ENCODE peak calls at places on chromosomes 1 and 21, in nine cellular contexts. One of them, this sample, is unnamed. For H3K36me3, the result is how much of the 10 kb centered on the place peaks cover.

GRCh38 chr1:21289700-21290545 is at the start of gene ECE1:
- DNase-seq in heart right ventricle: peak
- DNase-seq in breast epithelium: no peak
- DNase-seq in mucosa of descending colon: peak
- DNase-seq in CD8-positive, alpha-beta memory T cell: peak
- DNase-seq in mesendoderm: peak
- DNase-seq in brain microvascular endothelial cell: no peak
- DNase-seq in small intestine: peak
- DNase-seq in kidney: peak
- DNase-seq in this sample: no peak

GRCh38 chr1:116503535-116504307 is 67.1 kb downstream of the CD58 start:
- DNase-seq in heart right ventricle: peak
- DNase-seq in breast epithelium: no peak
- DNase-seq in mucosa of descending colon: no peak
- DNase-seq in CD8-positive, alpha-beta memory T cell: no peak
- DNase-seq in mesendoderm: no peak
- DNase-seq in brain microvascular endothelial cell: no peak
- DNase-seq in small intestine: peak
- DNase-seq in kidney: peak
- DNase-seq in this sample: no peak

GRCh38 chr1:89615676-89616598 is 17.0 kb upstream of the LRRC8C start:
- DNase-seq in heart right ventricle: no peak
- DNase-seq in breast epithelium: no peak
- DNase-seq in mucosa of descending colon: no peak
- DNase-seq in CD8-positive, alpha-beta memory T cell: no peak
- DNase-seq in mesendoderm: peak
- DNase-seq in brain microvascular endothelial cell: no peak
- DNase-seq in small intestine: peak
- DNase-seq in kidney: no peak
- DNase-seq in this sample: no peak

GRCh38 chr21:38869946-38870345 is 64.2 kb downstream of the ETS2 start:
- DNase-seq in heart right ventricle: no peak
- DNase-seq in breast epithelium: no peak
- DNase-seq in mucosa of descending colon: no peak
- DNase-seq in CD8-positive, alpha-beta memory T cell: no peak
- DNase-seq in mesendoderm: peak
- DNase-seq in brain microvascular endothelial cell: peak
- DNase-seq in small intestine: peak
- DNase-seq in kidney: no peak
- DNase-seq in this sample: no peak

GRCh38 chr1:158026641-158027040 is 33.2 kb downstream of the KIRREL1 start:
- DNase-seq in heart right ventricle: no peak
- DNase-seq in breast epithelium: no peak
- DNase-seq in mucosa of descending colon: no peak
- DNase-seq in CD8-positive, alpha-beta memory T cell: no peak
- DNase-seq in mesendoderm: no peak
- DNase-seq in brain microvascular endothelial cell: no peak
- DNase-seq in small intestine: no peak
- DNase-seq in kidney: no peak
- DNase-seq in this sample: no peak

GRCh38 chr1:208238710-208239517 is 5.3 kb downstream of the PLXNA2 start:
- DNase-seq in heart right ventricle: no peak
- DNase-seq in breast epithelium: no peak
- DNase-seq in mucosa of descending colon: no peak
- DNase-seq in CD8-positive, alpha-beta memory T cell: peak
- DNase-seq in mesendoderm: peak
- DNase-seq in brain microvascular endothelial cell: peak
- DNase-seq in small intestine: no peak
- DNase-seq in kidney: no peak
- DNase-seq in this sample: no peak

GRCh38 chr1:204127597-204128242 is 24.1 kb downstream of the ETNK2 start:
- DNase-seq in heart right ventricle: peak
- DNase-seq in breast epithelium: peak
- DNase-seq in mucosa of descending colon: peak
- DNase-seq in CD8-positive, alpha-beta memory T cell: no peak
- DNase-seq in mesendoderm: peak
- DNase-seq in brain microvascular endothelial cell: peak
- DNase-seq in small intestine: peak
- DNase-seq in kidney: peak
- DNase-seq in this sample: peak

GRCh38 chr1:93574511-93574910 is 107.1 kb downstream of the BCAR3 start:
- DNase-seq in heart right ventricle: no peak
- DNase-seq in breast epithelium: peak
- DNase-seq in mucosa of descending colon: no peak
- DNase-seq in CD8-positive, alpha-beta memory T cell: no peak
- DNase-seq in mesendoderm: no peak
- DNase-seq in brain microvascular endothelial cell: no peak
- DNase-seq in small intestine: no peak
- DNase-seq in kidney: no peak
- DNase-seq in this sample: no peak

GRCh38 chr1:215082532-215083407 is at the start of gene KCNK2:
- DNase-seq in heart right ventricle: no peak
- DNase-seq in breast epithelium: no peak
- DNase-seq in mucosa of descending colon: no peak
- DNase-seq in CD8-positive, alpha-beta memory T cell: no peak
- DNase-seq in mesendoderm: peak
- DNase-seq in brain microvascular endothelial cell: no peak
- DNase-seq in small intestine: no peak
- DNase-seq in kidney: peak
- DNase-seq in this sample: no peak

GRCh38 chr1:15703562-15703961 is 19.4 kb downstream of the PLEKHM2 start:
- DNase-seq in heart right ventricle: peak
- DNase-seq in breast epithelium: peak
- DNase-seq in mucosa of descending colon: peak
- DNase-seq in CD8-positive, alpha-beta memory T cell: no peak
- DNase-seq in mesendoderm: no peak
- DNase-seq in brain microvascular endothelial cell: peak
- DNase-seq in small intestine: peak
- DNase-seq in kidney: peak
- DNase-seq in this sample: peak

GRCh38 chr1:28594661-28595411 is 2.8 kb downstream of the RAB42 start:
- DNase-seq in heart right ventricle: no peak
- DNase-seq in breast epithelium: peak
- DNase-seq in mucosa of descending colon: no peak
- DNase-seq in CD8-positive, alpha-beta memory T cell: no peak
- DNase-seq in mesendoderm: peak
- DNase-seq in brain microvascular endothelial cell: no peak
- DNase-seq in small intestine: no peak
- DNase-seq in kidney: no peak
- DNase-seq in this sample: no peak

GRCh38 chr1:19339199-19339861 is 27.2 kb downstream of the SLC66A1 start:
- DNase-seq in heart right ventricle: no peak
- DNase-seq in breast epithelium: no peak
- DNase-seq in mucosa of descending colon: no peak
- DNase-seq in CD8-positive, alpha-beta memory T cell: no peak
- DNase-seq in mesendoderm: peak
- DNase-seq in brain microvascular endothelial cell: no peak
- DNase-seq in small intestine: no peak
- DNase-seq in kidney: no peak
- DNase-seq in this sample: no peak

GRCh38 chr1:89865498-89866385 is 44.9 kb downstream of the LRRC8D start:
- DNase-seq in heart right ventricle: no peak
- DNase-seq in breast epithelium: no peak
- DNase-seq in mucosa of descending colon: no peak
- DNase-seq in CD8-positive, alpha-beta memory T cell: no peak
- DNase-seq in mesendoderm: peak
- DNase-seq in brain microvascular endothelial cell: peak
- DNase-seq in small intestine: peak
- DNase-seq in kidney: no peak
- DNase-seq in this sample: peak

GRCh38 chr1:231241751-231242150 is 739 bp downstream of the GNPAT start:
- DNase-seq in heart right ventricle: no peak
- DNase-seq in breast epithelium: no peak
- DNase-seq in mucosa of descending colon: peak
- DNase-seq in CD8-positive, alpha-beta memory T cell: peak
- DNase-seq in mesendoderm: no peak
- DNase-seq in brain microvascular endothelial cell: no peak
- DNase-seq in small intestine: peak
- DNase-seq in kidney: no peak
- DNase-seq in this sample: no peak

GRCh38 chr1:118954286-118954890 is 33.8 kb downstream of the TBX15 start:
- DNase-seq in heart right ventricle: no peak
- DNase-seq in breast epithelium: no peak
- DNase-seq in mucosa of descending colon: no peak
- DNase-seq in CD8-positive, alpha-beta memory T cell: no peak
- DNase-seq in mesendoderm: peak
- DNase-seq in brain microvascular endothelial cell: peak
- DNase-seq in small intestine: no peak
- DNase-seq in kidney: no peak
- DNase-seq in this sample: no peak

GRCh38 chr1:106876384-106876783 is 180.1 kb upstream of the PRMT6 start:
- DNase-seq in heart right ventricle: no peak
- DNase-seq in breast epithelium: no peak
- DNase-seq in mucosa of descending colon: no peak
- DNase-seq in CD8-positive, alpha-beta memory T cell: no peak
- DNase-seq in mesendoderm: no peak
- DNase-seq in brain microvascular endothelial cell: no peak
- DNase-seq in small intestine: no peak
- DNase-seq in kidney: no peak
- DNase-seq in this sample: no peak

GRCh38 chr1:153550827-153551512 is 1.9 kb upstream of the S100A3 start:
- DNase-seq in heart right ventricle: no peak
- DNase-seq in breast epithelium: no peak
- DNase-seq in mucosa of descending colon: peak
- DNase-seq in CD8-positive, alpha-beta memory T cell: no peak
- DNase-seq in mesendoderm: no peak
- DNase-seq in brain microvascular endothelial cell: no peak
- DNase-seq in small intestine: no peak
- DNase-seq in kidney: peak
- DNase-seq in this sample: no peak

GRCh38 chr1:21340230-21340564 is 49.9 kb upstream of the ECE1 start:
- DNase-seq in heart right ventricle: peak
- DNase-seq in breast epithelium: no peak
- DNase-seq in mucosa of descending colon: peak
- DNase-seq in CD8-positive, alpha-beta memory T cell: no peak
- DNase-seq in mesendoderm: no peak
- DNase-seq in brain microvascular endothelial cell: no peak
- DNase-seq in small intestine: peak
- DNase-seq in kidney: no peak
- DNase-seq in this sample: no peak

GRCh38 chr1:15740833-15741182 is 1.5 kb upstream of the TMEM82 start:
- DNase-seq in heart right ventricle: no peak
- DNase-seq in breast epithelium: no peak
- DNase-seq in mucosa of descending colon: no peak
- DNase-seq in CD8-positive, alpha-beta memory T cell: no peak
- DNase-seq in mesendoderm: no peak
- DNase-seq in brain microvascular endothelial cell: no peak
- DNase-seq in small intestine: no peak
- DNase-seq in kidney: no peak
- DNase-seq in this sample: no peak

GRCh38 chr1:61054636-61055035 is 27.7 kb upstream of the NFIA start:
- DNase-seq in heart right ventricle: no peak
- DNase-seq in breast epithelium: no peak
- DNase-seq in mucosa of descending colon: peak
- DNase-seq in CD8-positive, alpha-beta memory T cell: no peak
- DNase-seq in mesendoderm: peak
- DNase-seq in brain microvascular endothelial cell: no peak
- DNase-seq in small intestine: peak
- DNase-seq in kidney: no peak
- DNase-seq in this sample: no peak

DNA sequence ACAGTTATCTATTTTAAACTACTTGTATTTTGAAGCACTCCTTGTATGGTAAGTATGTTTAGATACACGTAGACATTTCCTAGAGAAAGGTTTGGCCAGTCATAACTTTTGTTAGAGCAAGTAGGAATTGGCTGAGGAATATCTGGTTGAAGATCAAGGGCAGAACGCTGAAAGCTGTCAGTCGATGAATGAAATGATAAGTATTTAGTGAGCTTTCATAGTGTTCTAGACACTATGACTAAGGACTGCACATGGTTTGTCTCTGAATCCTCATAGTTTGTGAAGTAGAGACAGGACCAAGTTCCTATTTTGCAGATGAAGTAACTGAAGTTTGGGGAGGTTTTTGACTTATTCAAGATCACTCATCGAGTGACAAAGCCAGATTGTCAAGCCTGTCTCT is 4.7 kb downstream of the ELOA start:
- DNase-seq in heart right ventricle: no peak
- DNase-seq in breast epithelium: no peak
- DNase-seq in mucosa of descending colon: no peak
- DNase-seq in CD8-positive, alpha-beta memory T cell: no peak
- DNase-seq in mesendoderm: no peak
- DNase-seq in brain microvascular endothelial cell: no peak
- DNase-seq in small intestine: no peak
- DNase-seq in kidney: no peak
- DNase-seq in this sample: no peak
- H3K36me3 ChIP-seq in heart right ventricle: under half
- H3K36me3 ChIP-seq in breast epithelium: under half
- H3K36me3 ChIP-seq in mucosa of descending colon: under half
- H3K36me3 ChIP-seq in CD8-positive, alpha-beta memory T cell: under half
- H3K36me3 ChIP-seq in mesendoderm: under half
- H3K36me3 ChIP-seq in brain microvascular endothelial cell: under half
- H3K36me3 ChIP-seq in small intestine: under half
- H3K36me3 ChIP-seq in kidney: under half
- H3K36me3 ChIP-seq in this sample: under half

GRCh38 chr21:25881524-25882376 is 147.0 kb downstream of the GABPA start:
- DNase-seq in heart right ventricle: peak
- DNase-seq in breast epithelium: no peak
- DNase-seq in mucosa of descending colon: peak
- DNase-seq in CD8-positive, alpha-beta memory T cell: peak
- DNase-seq in mesendoderm: peak
- DNase-seq in brain microvascular endothelial cell: peak
- DNase-seq in small intestine: peak
- DNase-seq in kidney: peak
- DNase-seq in this sample: no peak

GRCh38 chr21:25879203-25879602 is 144.4 kb downstream of the GABPA start:
- DNase-seq in heart right ventricle: no peak
- DNase-seq in breast epithelium: no peak
- DNase-seq in mucosa of descending colon: no peak
- DNase-seq in CD8-positive, alpha-beta memory T cell: no peak
- DNase-seq in mesendoderm: no peak
- DNase-seq in brain microvascular endothelial cell: no peak
- DNase-seq in small intestine: no peak
- DNase-seq in kidney: no peak
- DNase-seq in this sample: no peak

GRCh38 chr21:25878334-25878733 is 143.6 kb downstream of the GABPA start:
- DNase-seq in heart right ventricle: no peak
- DNase-seq in breast epithelium: no peak
- DNase-seq in mucosa of descending colon: no peak
- DNase-seq in CD8-positive, alpha-beta memory T cell: no peak
- DNase-seq in mesendoderm: peak
- DNase-seq in brain microvascular endothelial cell: peak
- DNase-seq in small intestine: no peak
- DNase-seq in kidney: no peak
- DNase-seq in this sample: no peak
- H3K36me3 ChIP-seq in heart right ventricle: under half
- H3K36me3 ChIP-seq in breast epithelium: under half
- H3K36me3 ChIP-seq in mucosa of descending colon: under half
- H3K36me3 ChIP-seq in CD8-positive, alpha-beta memory T cell: under half
- H3K36me3 ChIP-seq in mesendoderm: under half
- H3K36me3 ChIP-seq in brain microvascular endothelial cell: under half
- H3K36me3 ChIP-seq in small intestine: under half
- H3K36me3 ChIP-seq in kidney: under half
- H3K36me3 ChIP-seq in this sample: under half

GRCh38 chr1:162943627-162944026 is 82.7 kb upstream of the CCDC190 start:
- DNase-seq in heart right ventricle: no peak
- DNase-seq in breast epithelium: no peak
- DNase-seq in mucosa of descending colon: no peak
- DNase-seq in CD8-positive, alpha-beta memory T cell: no peak
- DNase-seq in mesendoderm: no peak
- DNase-seq in brain microvascular endothelial cell: no peak
- DNase-seq in small intestine: no peak
- DNase-seq in kidney: no peak
- DNase-seq in this sample: no peak
- H3K36me3 ChIP-seq in heart right ventricle: under half
- H3K36me3 ChIP-seq in breast epithelium: under half
- H3K36me3 ChIP-seq in mucosa of descending colon: under half
- H3K36me3 ChIP-seq in CD8-positive, alpha-beta memory T cell: under half
- H3K36me3 ChIP-seq in mesendoderm: under half
- H3K36me3 ChIP-seq in brain microvascular endothelial cell: under half
- H3K36me3 ChIP-seq in small intestine: under half
- H3K36me3 ChIP-seq in kidney: under half
- H3K36me3 ChIP-seq in this sample: under half

GRCh38 chr1:119966020-119966419 is 69.7 kb upstream of the ADAM30 start:
- DNase-seq in heart right ventricle: no peak
- DNase-seq in breast epithelium: no peak
- DNase-seq in mucosa of descending colon: no peak
- DNase-seq in CD8-positive, alpha-beta memory T cell: no peak
- DNase-seq in mesendoderm: no peak
- DNase-seq in brain microvascular endothelial cell: peak
- DNase-seq in small intestine: no peak
- DNase-seq in kidney: no peak
- DNase-seq in this sample: no peak
- H3K36me3 ChIP-seq in heart right ventricle: under half
- H3K36me3 ChIP-seq in breast epithelium: under half
- H3K36me3 ChIP-seq in mucosa of descending colon: under half
- H3K36me3 ChIP-seq in CD8-positive, alpha-beta memory T cell: under half
- H3K36me3 ChIP-seq in mesendoderm: under half
- H3K36me3 ChIP-seq in brain microvascular endothelial cell: half or more
- H3K36me3 ChIP-seq in small intestine: under half
- H3K36me3 ChIP-seq in kidney: under half
- H3K36me3 ChIP-seq in this sample: under half